ENCODE peak calls at places on chromosomes 11 and 22, in nine cellular contexts. P is neural crest cell; O is SJSA1; T is HS-5; U is kidney; N is astrocyte of the spinal cord; A is NCI-H1436; E is iris pigment epithelial cell; L is stimulated activated CD4-positive, alpha-beta T cell treated with anti-CD3 and anti-CD28 coated beads, TNF-alpha, amount 100 ng/mL, for 1 hour. S is an unnamed sample.
A peak's percentile ranks its signal among the peaks of the same experiment; 100 is the strongest.

GRCh38 chr11:88171982-88172381 is 3.3 kb downstream of the RAB38 start:
- DNase-seq in P (no peak), O (no peak), T (no peak), U (no peak), N (no peak), A (no peak), E (no peak), L (no peak), S (no peak)

GRCh38 chr22:19554834-19555404 is 30.7 kb upstream of the CLDN5 start:
- DNase-seq in P (no peak), O (peak; percentile 66), T (no peak), U (no peak), N (peak; percentile 37), A (no peak), E (peak; percentile 49), L (no peak), S (no peak)

GRCh38 chr22:25700996-25701815 is 40.8 kb upstream of the MYO18B start:
- DNase-seq in P (no peak), O (no peak), T (no peak), U (no peak), N (peak; percentile 27), A (no peak), E (peak; percentile 30), L (no peak), S (no peak)

GRCh38 chr11:118622376-118623290 is 15.2 kb downstream of the PHLDB1 start:
- DNase-seq in P (no peak), O (peak; percentile 95), T (no peak), U (peak; percentile 80), N (peak; percentile 76), A (peak; percentile 34), E (peak; percentile 83), L (no peak), S (peak; percentile 96)

GRCh38 chr11:45501980-45502545 is 163.4 kb downstream of the CHST1 start:
- DNase-seq in P (no peak), O (no peak), T (no peak), U (no peak), N (no peak), A (no peak), E (no peak), L (no peak), S (no peak)

GRCh38 chr11:15775051-15775541 is 581.2 kb downstream of the SOX6 start:
- DNase-seq in P (no peak), O (no peak), T (no peak), U (no peak), N (peak; percentile 33), A (no peak), E (no peak), L (no peak), S (no peak)

GRCh38 chr11:116984589-116984988 is 113.6 kb downstream of the SIK3 start:
- DNase-seq in P (no peak), O (no peak), T (peak; percentile 82), U (no peak), N (peak; percentile 92), A (no peak), E (peak; percentile 97), L (no peak), S (no peak)

GRCh38 chr11:2944953-2945756 is 15.9 kb upstream of the PHLDA2 start:
- DNase-seq in P (peak; percentile 50), O (peak; percentile 93), T (no peak), U (peak; percentile 97), N (peak; percentile 93), A (no peak), E (peak; percentile 97), L (no peak), S (no peak)

GRCh38 chr11:128458316-128458715 is 129.0 kb downstream of the ETS1 start:
- DNase-seq in P (no peak), O (no peak), T (peak; percentile 94), U (no peak), N (peak; percentile 84), A (no peak), E (peak; percentile 88), L (no peak), S (no peak)